ENCODE peak calls at places on chromosomes 5 and 9, in nine cellular contexts. D, S, T, J, R, A, M, F and N are unnamed samples.

GRCh38 chr9:97803167-97804058 is 49.6 kb upstream of the FOXE1 start:
- DNase-seq in D (peak; percentile 83), S (no peak), T (peak; percentile 93), J (peak; percentile 59), R (peak; percentile 43), A (peak; percentile 75), M (peak; percentile 34), F (peak; percentile 85), N (peak; percentile 30)

GRCh38 chr5:133236541-133236951 is 184.7 kb downstream of the HSPA4 start:
- DNase-seq in D (no peak), S (no peak), T (no peak), J (no peak), R (no peak), A (no peak), M (no peak), F (no peak), N (no peak)

GRCh38 chr5:180343110-180343845 is 9.9 kb downstream of the GFPT2 start:
- DNase-seq in D (no peak), S (no peak), T (no peak), J (no peak), R (peak; percentile 78), A (no peak), M (no peak), F (no peak), N (no peak)

GRCh38 chr9:2055203-2055658 is 40.1 kb downstream of the SMARCA2 start:
- DNase-seq in D (no peak), S (peak; percentile 77), T (no peak), J (no peak), R (peak; percentile 14), A (no peak), M (no peak), F (no peak), N (no peak)

GRCh38 chr9:3331801-3332200 is 194.0 kb downstream of the RFX3 start:
- DNase-seq in D (peak; percentile 9), S (no peak), T (no peak), J (no peak), R (peak; percentile 11), A (no peak), M (no peak), F (no peak), N (no peak)

GRCh38 chr5:108818613-108819272 is 71.0 kb downstream of the FER start:
- DNase-seq in D (no peak), S (peak; percentile 31), T (no peak), J (no peak), R (peak; percentile 57), A (no peak), M (no peak), F (no peak), N (no peak)

GRCh38 chr9:92726971-92727715 is 37.5 kb downstream of the BICD2 start:
- DNase-seq in D (no peak), S (no peak), T (no peak), J (no peak), R (peak; percentile 37), A (peak; percentile 44), M (no peak), F (no peak), N (no peak)

GRCh38 chr9:113674436-113674835 is 201.7 kb upstream of the ZNF618 start:
- DNase-seq in D (no peak), S (no peak), T (no peak), J (no peak), R (peak; percentile 51), A (no peak), M (no peak), F (no peak), N (no peak)

GRCh38 chr5:23367863-23368262 is 139.5 kb upstream of the PRDM9 start:
- DNase-seq in D (no peak), S (no peak), T (no peak), J (no peak), R (peak; percentile 26), A (no peak), M (no peak), F (no peak), N (no peak)

DNA sequence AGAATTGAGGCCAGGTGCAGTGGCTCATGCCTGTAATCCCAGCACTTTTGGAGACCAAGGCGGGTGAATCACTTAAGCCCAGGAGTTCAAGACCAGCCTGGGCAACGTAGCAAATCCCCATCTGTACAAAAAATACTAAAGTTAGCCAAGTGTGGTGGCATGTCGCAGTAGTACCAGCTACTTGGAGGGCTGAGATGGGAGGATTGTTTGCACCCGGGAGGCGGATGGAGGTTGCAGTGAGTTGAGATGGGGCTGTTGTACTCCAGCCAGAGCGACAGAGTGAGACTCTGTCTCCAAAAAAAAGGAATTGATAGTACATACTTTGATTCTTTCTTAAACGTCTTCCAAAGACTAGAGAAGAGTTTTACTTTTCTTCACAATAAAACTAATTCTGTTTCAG is 132.1 kb upstream of the GRHPR start:
- DNase-seq in D (no peak), S (no peak), T (no peak), J (no peak), R (no peak), A (no peak), M (no peak), F (no peak), N (no peak)
- H3K4me1 ChIP-seq in D (peaks cover 9% of the 10 kb centered on the region), S (peaks cover 54% of the 10 kb centered on the region), T (no peaks in the 10 kb centered on the region), J (peaks cover 21% of the 10 kb centered on the region), R (peaks cover 2% of the 10 kb centered on the region), A (peaks cover 25% of the 10 kb centered on the region), M (peaks cover 6% of the 10 kb centered on the region), F (no peaks in the 10 kb centered on the region), N (no peaks in the 10 kb centered on the region)

GRCh38 chr5:33808699-33809098 is 83.1 kb downstream of the ADAMTS12 start:
- DNase-seq in D (no peak), S (no peak), T (no peak), J (no peak), R (no peak), A (no peak), M (no peak), F (no peak), N (no peak)

GRCh38 chr5:33810491-33811120 is 81.2 kb downstream of the ADAMTS12 start:
- DNase-seq in D (no peak), S (no peak), T (no peak), J (no peak), R (peak; percentile 65), A (no peak), M (no peak), F (no peak), N (no peak)

GRCh38 chr5:33801292-33801691 is 90.5 kb downstream of the ADAMTS12 start:
- DNase-seq in D (no peak), S (no peak), T (no peak), J (no peak), R (no peak), A (no peak), M (no peak), F (no peak), N (no peak)

GRCh38 chr5:33807771-33808170 is 84.0 kb downstream of the ADAMTS12 start:
- DNase-seq in D (no peak), S (no peak), T (no peak), J (no peak), R (no peak), A (no peak), M (no peak), F (no peak), N (no peak)

DNA sequence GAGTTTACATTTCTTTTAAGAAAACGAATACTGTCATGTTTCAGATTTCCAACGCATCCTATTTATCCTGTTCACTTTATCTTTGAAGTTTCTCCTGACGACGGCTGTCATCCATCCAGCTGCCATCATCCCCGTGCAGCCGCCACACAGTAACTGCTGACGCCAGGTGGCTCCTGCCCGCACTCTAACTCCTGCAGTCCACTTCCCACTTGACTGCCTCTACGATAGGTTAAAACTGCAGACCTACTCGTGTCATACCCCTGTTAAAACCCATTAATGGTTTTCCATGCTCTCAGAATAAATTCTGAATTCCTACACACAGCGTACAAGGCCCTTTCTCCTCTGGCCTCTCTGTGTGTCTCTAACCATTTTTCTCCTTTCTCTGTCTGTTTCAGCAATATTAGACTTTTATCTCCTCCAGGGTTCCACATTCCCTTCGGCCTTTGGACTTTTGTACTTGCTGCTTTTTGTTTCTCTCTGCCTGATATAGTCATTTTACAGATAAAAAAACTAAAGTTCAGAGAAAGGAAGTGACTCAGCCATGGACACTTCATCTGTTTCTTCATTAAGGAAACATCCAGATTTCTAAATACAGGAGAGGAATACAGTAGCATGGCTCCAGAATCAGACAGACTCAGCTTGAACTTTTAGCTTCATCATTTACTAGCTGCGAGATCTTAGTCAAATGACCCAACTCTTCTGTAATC is 84.9 kb downstream of the ADAMTS12 start:
- DNase-seq in D (no peak), S (no peak), T (no peak), J (no peak), R (peak; percentile 74), A (no peak), M (no peak), F (no peak), N (no peak)
- H3K4me3 ChIP-seq in D (no peak overlapping the region), S (no peak overlapping the region), T (no peak overlapping the region), J (no peak overlapping the region), R (no peak overlapping the region), A (no peak overlapping the region), M (no peak overlapping the region), F (no peak overlapping the region), N (no peak overlapping the region)

GRCh38 chr9:686381-686813 is 155.1 kb upstream of the DMRT1 start:
- DNase-seq in D (no peak), S (no peak), T (no peak), J (no peak), R (peak; percentile 31), A (no peak), M (peak; percentile 55), F (no peak), N (no peak)

GRCh38 chr9:684950-685340 is 156.6 kb upstream of the DMRT1 start:
- DNase-seq in D (no peak), S (no peak), T (no peak), J (no peak), R (peak; percentile 67), A (no peak), M (no peak), F (no peak), N (no peak)

GRCh38 chr9:690517-691111 is 150.9 kb upstream of the DMRT1 start:
- DNase-seq in D (no peak), S (no peak), T (no peak), J (no peak), R (no peak), A (no peak), M (no peak), F (no peak), N (no peak)

GRCh38 chr9:687034-687785 is 154.3 kb upstream of the DMRT1 start:
- DNase-seq in D (no peak), S (no peak), T (no peak), J (no peak), R (no peak), A (no peak), M (no peak), F (no peak), N (no peak)

DNA sequence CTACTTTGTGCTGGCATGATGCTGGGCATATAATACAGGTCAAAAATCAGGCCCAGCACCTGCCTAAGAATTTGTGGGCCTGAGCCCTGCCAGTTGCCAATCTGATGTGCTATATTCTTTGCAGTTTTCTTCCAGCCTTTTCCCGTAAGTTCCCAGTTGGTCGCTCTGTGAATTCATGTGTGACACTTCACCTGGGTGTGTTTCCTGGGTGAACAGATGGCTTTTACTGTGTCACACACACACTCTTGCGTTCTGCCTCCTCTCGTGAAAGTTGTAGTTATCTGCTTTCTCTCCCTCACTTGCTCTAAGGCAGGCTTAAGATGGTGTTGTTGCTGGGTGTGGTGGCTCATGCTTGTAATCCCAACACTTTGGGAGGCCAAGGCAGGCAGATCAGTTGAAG is 153.5 kb upstream of the DMRT1 start:
- DNase-seq in D (no peak), S (no peak), T (no peak), J (no peak), R (no peak), A (no peak), M (no peak), F (no peak), N (no peak)
- H3K4me1 ChIP-seq in D (peaks cover 34% of the 10 kb centered on the region), S (no peaks in the 10 kb centered on the region), T (peaks cover 33% of the 10 kb centered on the region), J (peaks cover 14% of the 10 kb centered on the region), R (peaks cover 3% of the 10 kb centered on the region), A (peaks cover 66% of the 10 kb centered on the region), M (peaks cover 64% of the 10 kb centered on the region), F (no peaks in the 10 kb centered on the region), N (no peaks in the 10 kb centered on the region)

GRCh38 chr5:158953929-158954534 is 145.7 kb downstream of the EBF1 start:
- DNase-seq in D (no peak), S (peak; percentile 98), T (no peak), J (no peak), R (no peak), A (no peak), M (no peak), F (no peak), N (no peak)
- H3K4me3 ChIP-seq in D (no peak overlapping the region), S (peak overlapping the region; percentile 6), T (no peak overlapping the region), J (no peak overlapping the region), R (no peak overlapping the region), A (no peak overlapping the region), M (no peak overlapping the region), F (no peak overlapping the region), N (no peak overlapping the region)